ENCODE peak calls at places on chromosomes 3 and 15, in six cellular contexts. A, D, Y, L, I and Q are unnamed samples. For H3K4me1, the result is how much of the 10 kb centered on the place peaks cover.

GRCh38 chr3:142129516-142130171 is 19.7 kb downstream of the TFDP2 start:
- DNase-seq in Y (no peak), L (no peak), D (no peak), A (no peak), I (no peak), Q (no peak)

GRCh38 chr3:17352620-17353019 is 389.8 kb downstream of the TBC1D5 start:
- DNase-seq in Y (no peak), L (no peak), I (no peak), A (no peak), D (no peak), Q (no peak)

GRCh38 chr15:42057744-42058646 is 36.4 kb downstream of the PLA2G4D start:
- DNase-seq in A (no peak), L (peak), D (no peak), I (no peak), Y (no peak), Q (no peak)

GRCh38 chr15:56798639-56799038 is 65.3 kb upstream of the ZNF280D start:
- DNase-seq in L (no peak), A (no peak), D (no peak), I (peak), Y (no peak), Q (no peak)

GRCh38 chr3:11933529-11933928 is 70.7 kb upstream of the SYN2 start:
- DNase-seq in D (no peak), L (no peak), A (no peak), Y (no peak), I (no peak), Q (no peak)

GRCh38 chr3:45406812-45407211 is 18.4 kb downstream of the LARS2 start:
- DNase-seq in Y (no peak), L (no peak), A (no peak), I (no peak), D (no peak), Q (no peak)

GRCh38 chr3:13252207-13252606 is 167.9 kb downstream of the NUP210 start:
- DNase-seq in D (no peak), I (no peak), L (no peak), Y (no peak), A (no peak), Q (no peak)

GRCh38 chr15:65655026-65655425 is 33.3 kb downstream of the SLC24A1 start:
- DNase-seq in L (no peak), D (no peak), Y (no peak), A (no peak), I (peak), Q (no peak)

GRCh38 chr3:8485141-8485840 is 16.3 kb upstream of the LMCD1 start:
- DNase-seq in L (no peak), A (no peak), I (no peak), D (no peak), Y (no peak), Q (no peak)

GRCh38 chr3:39138804-39139415 is 14.5 kb downstream of the CSRNP1 start:
- DNase-seq in Y (peak), D (no peak), L (no peak), A (no peak), I (peak), Q (no peak)

GRCh38 chr3:12556723-12557471 is at the start of gene MKRN2:
- DNase-seq in L (peak), Y (peak), D (peak), A (peak), I (peak), Q (peak)

GRCh38 chr3:109275702-109276293 is 40.5 kb downstream of the DPPA2 start:
- DNase-seq in A (peak), Y (no peak), I (peak), L (no peak), D (peak), Q (no peak)

GRCh38 chr3:50138266-50139230 is 16.6 kb upstream of the SEMA3F start:
- DNase-seq in I (no peak), Y (no peak), L (no peak), A (no peak), D (no peak), Q (no peak)

GRCh38 chr15:67915374-67916050 is 75.7 kb upstream of the RNU6-1 start:
- DNase-seq in A (peak), D (peak), L (peak), Y (peak), I (no peak), Q (no peak)

GRCh38 chr3:127593187-127593586 is 2.7 kb upstream of the TPRA1 start:
- DNase-seq in A (no peak), D (no peak), I (no peak), Y (no peak), L (no peak), Q (no peak)

GRCh38 chr15:44535509-44536297 is 1.2 kb upstream of the EIF3J start:
- DNase-seq in D (peak), I (no peak), Y (peak), A (no peak), L (no peak), Q (no peak)

GRCh38 chr15:57355259-57355658 is 21.0 kb upstream of the CGNL1 start:
- DNase-seq in I (no peak), L (no peak), A (no peak), Y (no peak), D (no peak), Q (no peak)

GRCh38 chr15:31270767-31271166 is 55.9 kb upstream of the KLF13 start:
- DNase-seq in D (peak), Y (no peak), A (no peak), L (peak), I (no peak), Q (no peak)

GRCh38 chr15:99324082-99324620 is 72.9 kb downstream of the LRRC28 start:
- DNase-seq in A (peak), Y (no peak), D (peak), I (peak), L (no peak), Q (no peak)

GRCh38 chr15:66042624-66043023 is 173.3 kb downstream of the RAB11A start:
- DNase-seq in L (no peak), D (no peak), Y (no peak), I (no peak), A (no peak), Q (no peak)

GRCh38 chr15:37794947-37795346 is 139.5 kb upstream of the TMCO5A start:
- DNase-seq in A (no peak), I (no peak), Y (no peak), D (no peak), L (no peak), Q (no peak)

GRCh38 chr3:194274424-194275085 is 76.6 kb downstream of the CPN2 start:
- DNase-seq in L (peak), I (no peak), D (no peak), Y (peak), A (no peak), Q (peak)

GRCh38 chr3:194275721-194276120 is 75.4 kb downstream of the CPN2 start:
- DNase-seq in Y (peak), D (no peak), L (peak), A (no peak), I (no peak), Q (peak)

GRCh38 chr3:194276768-194277546 is 74.2 kb downstream of the CPN2 start:
- DNase-seq in L (peak), A (no peak), I (peak), Y (peak), D (no peak), Q (peak)

GRCh38 chr3:194273396-194274310 is 77.5 kb downstream of the CPN2 start:
- DNase-seq in Y (peak), D (no peak), A (no peak), L (peak), I (no peak), Q (peak)

DNA sequence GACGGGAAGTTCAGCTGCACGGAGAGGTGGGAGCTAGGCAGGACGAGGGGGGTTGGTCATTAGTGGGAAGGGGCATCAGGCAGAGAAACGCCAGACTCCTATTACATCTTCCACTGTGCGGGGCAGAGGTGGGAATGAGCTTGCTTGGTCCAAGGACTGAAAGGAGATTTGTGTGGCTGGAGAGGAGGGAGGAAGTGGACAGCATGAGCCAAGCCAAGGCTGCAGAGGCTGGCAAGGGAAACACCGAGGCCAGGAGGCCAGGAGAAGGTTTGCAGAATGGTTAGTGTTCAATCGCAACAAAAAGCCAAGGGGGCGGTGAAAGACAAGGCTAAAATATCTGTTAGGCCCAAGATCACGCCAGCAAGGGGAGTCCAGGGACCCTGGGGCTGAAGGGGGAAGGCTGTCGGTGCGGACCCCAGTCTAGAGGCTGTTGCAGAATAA is 75.9 kb downstream of the CPN2 start:
- DNase-seq in A (peak), Y (peak), L (peak), I (no peak), D (no peak), Q (peak)
- H3K4me1 ChIP-seq in A (under half), Y (under half), L (under half), I (under half), D (under half), Q (under half)

GRCh38 chr15:55627730-55628368 is 39.7 kb upstream of the PYGO1 start:
- DNase-seq in L (no peak), D (no peak), I (peak), Y (no peak), A (peak), Q (peak)
- TF ChIP-seq CTCF in L (no peak), D (peak), I (peak), Y (no peak), A (no peak), Q (no peak)

DNA sequence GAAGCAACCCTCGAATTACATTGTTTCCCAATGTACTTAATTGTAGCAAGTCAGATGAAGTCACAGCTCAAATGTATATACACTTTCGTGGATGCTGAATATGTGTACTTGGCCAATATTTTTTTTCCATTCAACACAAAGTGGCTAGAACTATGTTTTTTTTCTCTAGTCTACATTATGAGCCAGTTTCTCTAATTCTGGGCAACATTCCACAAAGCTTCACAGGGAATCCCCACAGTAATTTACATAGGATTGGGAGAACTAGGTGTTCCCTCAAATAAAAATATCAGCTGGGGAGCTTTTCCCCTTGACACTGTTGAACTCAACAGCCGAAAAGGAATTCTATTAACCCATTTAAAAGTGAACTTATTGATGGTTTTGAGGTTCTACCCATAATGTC is 493.1 kb downstream of the MECOM start:
- DNase-seq in A (no peak), L (no peak), D (no peak), Y (no peak), I (no peak), Q (no peak)
- H3K4me1 ChIP-seq in A (under half), L (under half), D (under half), Y (under half), I (under half), Q (under half)

DNA sequence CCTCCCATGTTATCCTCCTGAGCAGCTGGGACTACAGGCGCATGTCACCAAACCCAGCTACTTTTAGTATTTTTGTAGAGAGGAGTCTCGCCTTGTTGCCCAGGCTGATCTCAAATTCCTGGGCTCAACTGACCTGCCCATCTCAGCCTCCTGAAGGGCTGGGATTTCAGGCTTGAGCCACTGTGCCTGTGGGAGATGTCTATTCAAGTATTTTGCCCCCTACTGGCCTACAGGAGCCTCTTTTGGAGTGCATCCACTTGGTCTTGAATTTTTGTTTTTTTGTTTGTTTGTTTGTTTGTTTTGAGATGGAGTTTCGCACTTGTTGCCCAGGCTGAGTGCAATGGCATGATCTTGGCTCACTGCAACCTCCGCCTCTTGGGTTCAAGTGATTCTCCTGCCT is 3.2 kb upstream of the DHX30 start:
- DNase-seq in A (no peak), I (no peak), Y (no peak), D (no peak), L (no peak), Q (no peak)
- TF ChIP-seq CTCF in A (no peak), I (peak), Y (no peak), D (peak), L (no peak), Q (peak)

GRCh38 chr3:51388286-51389029 is 2.6 kb upstream of the RBM15B start:
- DNase-seq in I (peak), D (no peak), A (no peak), Y (no peak), L (no peak), Q (no peak)
- H3K4me1 ChIP-seq in I (under half), D (under half), A (under half), Y (under half), L (under half), Q (under half)

GRCh38 chr3:27728195-27729087 is 6.3 kb upstream of the EOMES start:
- DNase-seq in L (no peak), D (peak), A (no peak), I (no peak), Y (no peak), Q (no peak)
- TF ChIP-seq CTCF in L (no peak), D (no peak), A (no peak), I (peak), Y (no peak), Q (no peak)

GRCh38 chr3:94083261-94083660 is 20.4 kb downstream of the NSUN3 start:
- DNase-seq in L (no peak), D (no peak), I (no peak), A (no peak), Y (no peak), Q (no peak)
- H3K4me1 ChIP-seq in L (under half), D (under half), I (under half), A (under half), Y (under half), Q (under half)

GRCh38 chr3:20924646-20925395 is 738.8 kb upstream of the SGO1 start:
- DNase-seq in A (no peak), Y (no peak), D (no peak), L (no peak), I (no peak), Q (no peak)

GRCh38 chr3:20931834-20932233 is 745.8 kb upstream of the SGO1 start:
- DNase-seq in Y (no peak), I (no peak), A (no peak), L (no peak), D (no peak), Q (no peak)

GRCh38 chr3:20935791-20936190 is 749.8 kb upstream of the SGO1 start:
- DNase-seq in Y (no peak), A (no peak), D (no peak), L (no peak), I (no peak), Q (no peak)

DNA sequence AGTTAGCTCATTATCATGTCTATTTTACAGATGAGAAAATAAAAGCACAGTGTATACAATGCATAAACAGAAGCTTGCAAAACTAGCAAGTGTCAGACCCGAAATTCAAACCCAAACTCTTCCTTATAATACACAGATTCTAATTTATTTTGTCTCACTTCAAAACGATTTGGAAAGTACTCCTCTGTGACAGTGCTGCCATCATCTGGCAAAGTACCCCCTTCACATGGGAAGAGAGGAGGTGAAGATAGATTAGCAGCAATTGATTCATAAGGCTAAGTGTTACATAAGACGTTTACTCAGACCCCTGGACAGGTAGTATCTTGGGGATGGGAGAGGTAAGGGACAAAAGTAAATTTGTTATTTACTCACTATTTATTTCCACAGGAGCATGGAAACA is 744.0 kb upstream of the SGO1 start:
- DNase-seq in Y (no peak), I (no peak), D (peak), A (no peak), L (no peak), Q (no peak)
- TF ChIP-seq CTCF in Y (no peak), I (no peak), D (peak), A (no peak), L (no peak), Q (no peak)

DNA sequence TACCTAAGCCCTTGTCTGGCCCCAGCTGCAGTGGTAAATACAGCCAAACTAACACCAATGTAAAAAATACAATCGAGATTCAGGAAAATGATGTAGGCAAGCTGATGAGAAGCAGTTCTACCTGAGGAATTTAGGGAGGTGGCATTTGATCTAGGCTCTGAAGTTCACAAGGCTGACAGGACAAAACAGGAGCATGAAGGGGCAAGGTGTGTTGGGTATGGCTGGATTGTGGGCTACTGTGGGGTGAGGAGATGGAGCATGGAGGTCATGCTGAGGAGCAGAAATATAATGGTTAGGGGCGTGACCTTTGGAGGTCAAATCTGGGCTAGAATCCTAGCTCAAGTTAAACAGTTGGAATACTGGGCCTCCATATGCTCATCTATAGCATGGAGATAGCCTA is 6.5 kb downstream of the NDUFB4 start:
- DNase-seq in Y (no peak), D (no peak), I (no peak), A (no peak), L (no peak), Q (no peak)
- H3K4me1 ChIP-seq in Y (under half), D (under half), I (under half), A (under half), L (under half), Q (under half)